ENCODE peak calls at places on chromosomes 7 and 10, in four cellular contexts. X is CD8-positive, alpha-beta T cell; G is K562; N is psoas muscle. W is an unnamed sample. For H3K4me1 and H3K9me3, the result is how much of the 10 kb centered on the place peaks cover.

GRCh38 chr10:6823770-6824169 is 243.7 kb upstream of the PRKCQ start:
- DNase-seq in G (no peak), X (no peak), N (no peak), W (no peak)

GRCh38 chr10:70589762-70590662 is 12.5 kb downstream of the PRF1 start:
- DNase-seq in G (no peak), X (no peak), N (no peak), W (peak)

GRCh38 chr7:130299909-130300308 is 6.9 kb downstream of the CPA4 start:
- DNase-seq in N (no peak), X (no peak), G (no peak), W (no peak)

GRCh38 chr7:2509298-2509906 is 10.2 kb upstream of the LFNG start:
- DNase-seq in G (no peak), N (no peak), X (peak), W (no peak)

GRCh38 chr10:66982792-66983481 is 57.1 kb downstream of the LRRTM3 start:
- DNase-seq in G (no peak), N (no peak), X (no peak), W (no peak)

GRCh38 chr7:44881610-44882009 is 3.7 kb downstream of the PURB start:
- DNase-seq in G (no peak), N (no peak), X (no peak), W (no peak)

GRCh38 chr7:151876112-151876898 is 610 bp downstream of the PRKAG2 start:
- DNase-seq in G (no peak), N (peak), X (peak), W (peak)

GRCh38 chr10:22363305-22363704 is 18.0 kb downstream of the SPAG6 start:
- DNase-seq in X (no peak), G (no peak), N (no peak), W (no peak)

GRCh38 chr7:30613366-30614325 is 19.0 kb downstream of the GARS1 start:
- DNase-seq in X (no peak), N (no peak), G (no peak), W (no peak)

GRCh38 chr10:115947104-115947503 is 325.9 kb downstream of the GFRA1 start:
- DNase-seq in N (no peak), G (no peak), X (no peak), W (no peak)

GRCh38 chr10:6382081-6382480 is 179.3 kb downstream of the PFKFB3 start:
- DNase-seq in X (peak), G (no peak), N (no peak), W (no peak)

GRCh38 chr7:130971297-130971696 is 237.3 kb upstream of the KLF14 start:
- DNase-seq in X (no peak), N (no peak), G (no peak), W (no peak)

GRCh38 chr7:111255576-111255975 is 164.6 kb downstream of the LRRN3 start:
- DNase-seq in X (no peak), G (peak), N (no peak), W (no peak)

GRCh38 chr10:114714281-114714741 is 56.2 kb upstream of the ABLIM1 start:
- DNase-seq in X (no peak), G (no peak), N (no peak), W (peak)

GRCh38 chr10:132519382-132520146 is 18.0 kb upstream of the INPP5A start:
- DNase-seq in N (peak), G (no peak), X (no peak), W (no peak)

GRCh38 chr10:76202777-76203176 is 771.4 kb downstream of the LRMDA start:
- DNase-seq in X (no peak), N (no peak), G (no peak), W (no peak)

GRCh38 chr10:31937371-31937770 is 8.7 kb upstream of the ARHGAP12 start:
- DNase-seq in G (no peak), N (peak), X (no peak), W (peak)

GRCh38 chr7:88169717-88170320 is 50.0 kb downstream of the SRI start:
- DNase-seq in G (peak), X (no peak), N (no peak), W (no peak)

GRCh38 chr7:96861-97260 is 95.5 kb upstream of the FAM20C start:
- DNase-seq in X (no peak), G (no peak), N (no peak), W (no peak)

GRCh38 chr7:87513735-87514319 is 38.3 kb upstream of the ABCB4 start:
- DNase-seq in N (no peak), G (no peak), X (no peak), W (no peak)

GRCh38 chr10:71631007-71631859 is 88.3 kb downstream of the C10orf105 start:
- DNase-seq in N (no peak), G (peak), X (no peak), W (no peak)
- H3K27ac ChIP-seq in N (no peak), G (peak), X (no peak), W (no peak)

DNA sequence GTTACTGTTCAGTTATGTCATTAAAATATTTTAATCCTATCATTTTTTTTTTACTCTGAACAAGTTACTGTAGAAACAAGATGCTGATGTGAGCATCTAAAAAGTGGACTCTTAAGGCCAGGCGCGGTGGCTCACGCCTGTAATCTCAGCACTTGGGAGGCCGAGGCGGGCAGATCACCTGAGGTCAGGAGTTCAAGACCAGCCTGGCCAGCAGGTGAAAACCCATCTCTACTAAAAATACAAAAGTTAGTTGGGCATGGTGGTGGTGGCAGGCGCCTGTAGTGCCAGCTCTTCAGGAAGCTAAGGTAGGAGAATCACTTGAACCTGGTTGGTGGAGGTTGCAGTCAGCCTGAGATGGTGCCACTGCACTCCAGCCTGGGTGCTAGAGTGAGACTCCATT is 2.9 kb downstream of the WAC start:
- DNase-seq in X (no peak), N (no peak), G (no peak), W (no peak)
- H3K4me1 ChIP-seq in X (half or more), N (under half), G (under half), W (half or more)

DNA sequence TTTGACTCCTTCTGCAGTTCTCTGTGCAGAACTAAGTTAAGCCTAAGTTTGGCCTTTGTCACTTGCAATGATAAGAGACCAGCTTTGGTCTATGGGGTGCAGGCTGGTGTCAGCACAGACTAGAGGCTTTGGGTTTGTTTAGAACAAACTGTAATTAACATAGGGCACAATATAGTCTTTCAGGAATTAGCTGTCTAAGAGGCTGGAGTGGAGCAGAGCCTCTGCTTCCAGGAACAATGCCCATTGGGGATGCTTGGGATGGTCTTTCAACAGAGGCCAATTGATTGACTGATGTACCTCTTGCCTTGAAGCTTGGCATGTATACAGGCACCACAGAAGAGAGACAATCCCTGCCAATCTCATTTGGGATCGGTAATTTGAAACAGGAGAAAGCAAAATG is 4.7 kb downstream of the SUFU start:
- DNase-seq in N (no peak), X (no peak), G (no peak), W (no peak)
- H3K9me3 ChIP-seq in N (under half), X (under half), G (under half), W (under half)

GRCh38 chr7:47600199-47601118 is 18.5 kb upstream of the TNS3 start:
- DNase-seq in G (no peak), N (no peak), X (no peak), W (no peak)
- H3K27ac ChIP-seq in G (no peak), N (no peak), X (no peak), W (no peak)

DNA sequence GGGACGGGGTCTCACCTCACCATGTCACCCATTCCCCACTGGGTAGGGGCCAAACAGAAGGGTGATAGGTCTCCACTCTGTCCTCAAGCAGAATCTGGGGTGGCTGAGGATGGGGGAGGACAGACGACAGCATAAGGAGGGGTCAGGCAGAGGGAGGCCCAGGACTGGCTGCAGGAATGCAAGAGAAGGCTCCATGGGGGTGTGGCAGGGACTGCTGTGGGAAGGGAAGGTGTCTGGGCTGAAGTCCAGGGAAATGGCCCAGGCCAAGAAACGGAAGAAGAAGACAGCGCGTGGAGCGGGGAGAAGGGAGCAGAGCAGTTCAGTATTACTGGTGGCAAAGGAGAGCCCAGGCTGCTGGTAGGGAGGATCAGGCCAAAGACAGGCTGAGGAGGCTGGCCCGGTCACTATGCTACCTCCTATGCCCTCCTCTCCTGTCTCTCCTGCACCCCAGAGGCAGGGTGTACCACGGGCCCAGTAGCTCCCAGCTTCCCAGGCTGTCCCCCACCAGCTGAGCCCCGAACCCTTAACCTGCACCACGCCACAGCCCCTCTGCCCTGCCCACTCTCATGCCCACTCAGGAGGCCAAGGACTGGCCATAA is 60.9 kb downstream of the GRB10 start:
- DNase-seq in G (no peak), N (no peak), X (no peak), W (peak)
- H3K4me1 ChIP-seq in G (under half), N (under half), X (under half), W (half or more)

DNA sequence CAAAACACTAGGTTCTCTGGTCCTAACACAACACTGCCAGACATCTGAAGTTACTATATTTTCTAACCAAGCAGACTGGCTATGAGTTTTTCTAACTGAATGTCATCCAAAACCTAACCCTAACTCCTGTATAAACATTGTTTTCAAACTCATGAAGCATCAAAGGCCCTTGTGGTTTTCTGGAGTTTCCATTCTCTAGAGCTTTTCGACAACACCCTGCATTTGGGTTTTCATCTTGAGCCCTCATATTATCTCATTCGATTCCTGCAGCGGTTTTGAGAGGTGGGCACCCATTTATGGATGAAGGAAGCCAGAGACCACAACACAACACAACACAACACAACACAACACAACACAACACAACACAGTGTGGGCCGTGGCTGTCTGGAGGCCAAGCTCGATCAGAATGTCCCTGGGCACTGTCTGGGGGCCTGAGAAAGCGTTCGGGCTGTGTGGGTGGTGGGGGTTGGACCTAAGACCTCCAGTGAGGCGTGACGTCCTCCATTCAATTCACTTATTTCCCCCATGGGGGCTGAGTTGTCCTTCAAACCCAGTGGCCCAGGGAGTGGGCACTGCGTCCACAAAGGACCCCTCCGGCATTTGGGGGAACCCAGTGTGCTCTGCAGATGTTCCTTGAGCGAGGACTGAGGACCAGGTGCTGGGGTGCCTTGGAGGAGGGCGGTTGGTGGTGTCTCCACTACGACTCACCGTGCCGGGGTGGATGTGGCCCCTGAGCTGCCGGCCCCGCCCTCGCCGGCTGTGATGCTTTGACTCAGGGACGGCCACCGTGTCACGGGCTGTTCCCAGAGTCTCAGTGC is 490.4 kb downstream of the DNAJB6 start:
- DNase-seq in N (no peak), X (no peak), G (no peak), W (no peak)
- H3K9me3 ChIP-seq in N (under half), X (under half), G (under half), W (under half)

GRCh38 chr10:91653214-91653875 is 20.5 kb upstream of the PPP1R3C start:
- DNase-seq in X (no peak), N (no peak), G (no peak), W (no peak)

DNA sequence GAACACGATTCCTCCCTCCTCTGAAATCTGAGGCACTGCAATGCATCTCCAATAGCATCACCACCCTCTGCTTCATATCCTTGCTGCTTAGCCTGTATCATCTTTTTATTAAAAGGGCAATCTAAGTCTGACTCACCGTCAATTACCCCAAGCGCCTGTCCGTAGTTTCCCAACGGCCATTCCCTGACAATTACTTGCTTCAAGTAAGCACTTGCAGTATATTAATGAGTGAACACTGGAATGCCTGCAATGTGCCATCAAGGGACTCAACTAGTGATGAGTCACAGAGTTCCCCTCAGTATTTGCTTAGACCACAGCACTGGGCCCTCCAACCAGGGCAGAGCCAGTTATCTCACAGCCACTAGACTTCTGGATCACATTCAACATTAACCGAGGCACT is 19.5 kb upstream of the PPP1R3C start:
- DNase-seq in X (no peak), G (no peak), N (no peak), W (no peak)
- H3K27ac ChIP-seq in X (no peak), G (no peak), N (no peak), W (no peak)

W was measured in left ventricle myocardium inferior.